ENCODE peak calls at places on chromosomes 1 and 21, in eight cellular contexts. One of them, this sample, is unnamed.

GRCh38 chr1:99441234-99442095 is 177.2 kb downstream of the PLPPR4 start:
- DNase-seq in epithelial cell of esophagus: peak; percentile 2
- DNase-seq in adrenal gland: no peak
- DNase-seq in GDM1: peak; percentile 41
- DNase-seq in coronary artery: no peak
- DNase-seq in RKO: no peak
- DNase-seq in EL: peak; percentile 81
- DNase-seq in progenitor cell of endocrine pancreas: no peak
- DNase-seq in this sample: no peak

GRCh38 chr1:183308719-183309118 is 109.5 kb downstream of the NMNAT2 start:
- DNase-seq in epithelial cell of esophagus: no peak
- DNase-seq in adrenal gland: no peak
- DNase-seq in GDM1: no peak
- DNase-seq in coronary artery: no peak
- DNase-seq in RKO: no peak
- DNase-seq in EL: no peak
- DNase-seq in progenitor cell of endocrine pancreas: no peak
- DNase-seq in this sample: no peak

GRCh38 chr1:169491845-169492281 is 6.1 kb upstream of the SLC19A2 start:
- DNase-seq in epithelial cell of esophagus: peak; percentile 55
- DNase-seq in adrenal gland: no peak
- DNase-seq in GDM1: no peak
- DNase-seq in coronary artery: no peak
- DNase-seq in RKO: peak; percentile 32
- DNase-seq in EL: no peak
- DNase-seq in progenitor cell of endocrine pancreas: no peak
- DNase-seq in this sample: no peak

GRCh38 chr1:198681247-198681646 is 42.4 kb downstream of the PTPRC start:
- DNase-seq in epithelial cell of esophagus: no peak
- DNase-seq in adrenal gland: no peak
- DNase-seq in GDM1: no peak
- DNase-seq in coronary artery: no peak
- DNase-seq in RKO: no peak
- DNase-seq in EL: peak; percentile 41
- DNase-seq in progenitor cell of endocrine pancreas: no peak
- DNase-seq in this sample: no peak

GRCh38 chr1:156936191-156936590 is 15.8 kb downstream of the LRRC71 start:
- DNase-seq in epithelial cell of esophagus: no peak
- DNase-seq in adrenal gland: no peak
- DNase-seq in GDM1: no peak
- DNase-seq in coronary artery: no peak
- DNase-seq in RKO: no peak
- DNase-seq in EL: no peak
- DNase-seq in progenitor cell of endocrine pancreas: no peak
- DNase-seq in this sample: no peak

GRCh38 chr1:218463194-218464156 is 118.3 kb downstream of the TGFB2 start:
- DNase-seq in epithelial cell of esophagus: peak; percentile 63
- DNase-seq in adrenal gland: peak; percentile 74
- DNase-seq in GDM1: no peak
- DNase-seq in coronary artery: peak; percentile 74
- DNase-seq in RKO: peak; percentile 51
- DNase-seq in EL: peak; percentile 87
- DNase-seq in progenitor cell of endocrine pancreas: no peak
- DNase-seq in this sample: peak; percentile 27

GRCh38 chr21:46065215-46065992 is 32.5 kb upstream of the COL6A2 start:
- DNase-seq in epithelial cell of esophagus: no peak
- DNase-seq in adrenal gland: no peak
- DNase-seq in GDM1: no peak
- DNase-seq in coronary artery: peak; percentile 90
- DNase-seq in RKO: no peak
- DNase-seq in EL: peak; percentile 53
- DNase-seq in progenitor cell of endocrine pancreas: peak; percentile 9
- DNase-seq in this sample: peak; percentile 22

GRCh38 chr1:41073971-41074370 is 52.4 kb upstream of the SLFNL1 start:
- DNase-seq in epithelial cell of esophagus: peak; percentile 69
- DNase-seq in adrenal gland: no peak
- DNase-seq in GDM1: no peak
- DNase-seq in coronary artery: no peak
- DNase-seq in RKO: peak; percentile 37
- DNase-seq in EL: peak; percentile 71
- DNase-seq in progenitor cell of endocrine pancreas: no peak
- DNase-seq in this sample: no peak

GRCh38 chr1:59434336-59434735 is 137.4 kb downstream of the FGGY start:
- DNase-seq in epithelial cell of esophagus: peak; percentile 37
- DNase-seq in adrenal gland: no peak
- DNase-seq in GDM1: no peak
- DNase-seq in coronary artery: no peak
- DNase-seq in RKO: no peak
- DNase-seq in EL: peak; percentile 82
- DNase-seq in progenitor cell of endocrine pancreas: no peak
- DNase-seq in this sample: peak; percentile 64

GRCh38 chr1:219988387-219988786 is 57.9 kb downstream of the EPRS1 start:
- DNase-seq in epithelial cell of esophagus: no peak
- DNase-seq in adrenal gland: no peak
- DNase-seq in GDM1: no peak
- DNase-seq in coronary artery: no peak
- DNase-seq in RKO: no peak
- DNase-seq in EL: no peak
- DNase-seq in progenitor cell of endocrine pancreas: no peak
- DNase-seq in this sample: no peak

GRCh38 chr1:157691285-157691920 is 9.2 kb downstream of the FCRL3 start:
- DNase-seq in epithelial cell of esophagus: peak; percentile 43
- DNase-seq in adrenal gland: no peak
- DNase-seq in GDM1: no peak
- DNase-seq in coronary artery: no peak
- DNase-seq in RKO: peak; percentile 68
- DNase-seq in EL: peak; percentile 25
- DNase-seq in progenitor cell of endocrine pancreas: no peak
- DNase-seq in this sample: no peak

GRCh38 chr1:61182049-61182448 is 99.7 kb downstream of the NFIA start:
- DNase-seq in epithelial cell of esophagus: peak; percentile 13
- DNase-seq in adrenal gland: no peak
- DNase-seq in GDM1: no peak
- DNase-seq in coronary artery: no peak
- DNase-seq in RKO: no peak
- DNase-seq in EL: peak; percentile 52
- DNase-seq in progenitor cell of endocrine pancreas: no peak
- DNase-seq in this sample: no peak

GRCh38 chr1:243713470-243714186 is 136.4 kb downstream of the AKT3 start:
- DNase-seq in epithelial cell of esophagus: no peak
- DNase-seq in adrenal gland: peak; percentile 21
- DNase-seq in GDM1: no peak
- DNase-seq in coronary artery: no peak
- DNase-seq in RKO: no peak
- DNase-seq in EL: no peak
- DNase-seq in progenitor cell of endocrine pancreas: no peak
- DNase-seq in this sample: no peak

GRCh38 chr21:39724944-39725343 is 20.0 kb upstream of the IGSF5 start:
- DNase-seq in epithelial cell of esophagus: no peak
- DNase-seq in adrenal gland: no peak
- DNase-seq in GDM1: no peak
- DNase-seq in coronary artery: no peak
- DNase-seq in RKO: no peak
- DNase-seq in EL: no peak
- DNase-seq in progenitor cell of endocrine pancreas: no peak
- DNase-seq in this sample: no peak

GRCh38 chr1:51264470-51264869 is 28.4 kb downstream of the RNF11 start:
- DNase-seq in epithelial cell of esophagus: peak; percentile 45
- DNase-seq in adrenal gland: no peak
- DNase-seq in GDM1: peak; percentile 8
- DNase-seq in coronary artery: no peak
- DNase-seq in RKO: peak; percentile 35
- DNase-seq in EL: peak; percentile 93
- DNase-seq in progenitor cell of endocrine pancreas: no peak
- DNase-seq in this sample: no peak

GRCh38 chr1:19210772-19211549 is 895 bp upstream of the UBR4 start:
- DNase-seq in epithelial cell of esophagus: peak; percentile 4
- DNase-seq in adrenal gland: no peak
- DNase-seq in GDM1: peak; percentile 24
- DNase-seq in coronary artery: no peak
- DNase-seq in RKO: peak; percentile 35
- DNase-seq in EL: peak; percentile 29
- DNase-seq in progenitor cell of endocrine pancreas: no peak
- DNase-seq in this sample: no peak

GRCh38 chr1:6423321-6423999 is 1.1 kb upstream of the ESPN start:
- DNase-seq in epithelial cell of esophagus: peak; percentile 83
- DNase-seq in adrenal gland: peak; percentile 72
- DNase-seq in GDM1: no peak
- DNase-seq in coronary artery: no peak
- DNase-seq in RKO: peak; percentile 23
- DNase-seq in EL: peak; percentile 63
- DNase-seq in progenitor cell of endocrine pancreas: peak; percentile 70
- DNase-seq in this sample: peak; percentile 64

GRCh38 chr1:47684964-47685762 is 247.3 kb downstream of the FOXD2 start:
- DNase-seq in epithelial cell of esophagus: no peak
- DNase-seq in adrenal gland: no peak
- DNase-seq in GDM1: no peak
- DNase-seq in coronary artery: peak; percentile 68
- DNase-seq in RKO: no peak
- DNase-seq in EL: peak; percentile 17
- DNase-seq in progenitor cell of endocrine pancreas: no peak
- DNase-seq in this sample: no peak

GRCh38 chr1:185245466-185245865 is 71.6 kb downstream of the IVNS1ABP start:
- DNase-seq in epithelial cell of esophagus: no peak
- DNase-seq in adrenal gland: no peak
- DNase-seq in GDM1: no peak
- DNase-seq in coronary artery: no peak
- DNase-seq in RKO: no peak
- DNase-seq in EL: peak; percentile 15
- DNase-seq in progenitor cell of endocrine pancreas: no peak
- DNase-seq in this sample: no peak

GRCh38 chr1:101309334-101310221 is 72.8 kb downstream of the S1PR1 start:
- DNase-seq in epithelial cell of esophagus: peak; percentile 62
- DNase-seq in adrenal gland: peak; percentile 53
- DNase-seq in GDM1: peak; percentile 34
- DNase-seq in coronary artery: no peak
- DNase-seq in RKO: peak; percentile 53
- DNase-seq in EL: peak; percentile 55
- DNase-seq in progenitor cell of endocrine pancreas: peak; percentile 34
- DNase-seq in this sample: peak; percentile 54

GRCh38 chr1:45299981-45300668 is 26.6 kb upstream of the HPDL start:
- DNase-seq in epithelial cell of esophagus: peak; percentile 75
- DNase-seq in adrenal gland: peak; percentile 68
- DNase-seq in GDM1: peak; percentile 38
- DNase-seq in coronary artery: no peak
- DNase-seq in RKO: peak; percentile 81
- DNase-seq in EL: peak; percentile 74
- DNase-seq in progenitor cell of endocrine pancreas: no peak
- DNase-seq in this sample: peak; percentile 53

GRCh38 chr1:181314959-181315358 is 168.4 kb upstream of the CACNA1E start:
- DNase-seq in epithelial cell of esophagus: no peak
- DNase-seq in adrenal gland: no peak
- DNase-seq in GDM1: no peak
- DNase-seq in coronary artery: no peak
- DNase-seq in RKO: no peak
- DNase-seq in EL: no peak
- DNase-seq in progenitor cell of endocrine pancreas: no peak
- DNase-seq in this sample: no peak

GRCh38 chr1:111852216-111852615 is 96.5 kb downstream of the DDX20 start:
- DNase-seq in epithelial cell of esophagus: no peak
- DNase-seq in adrenal gland: no peak
- DNase-seq in GDM1: no peak
- DNase-seq in coronary artery: no peak
- DNase-seq in RKO: no peak
- DNase-seq in EL: no peak
- DNase-seq in progenitor cell of endocrine pancreas: no peak
- DNase-seq in this sample: no peak

GRCh38 chr1:183719289-183719688 is 66.2 kb upstream of the APOBEC4 start:
- DNase-seq in epithelial cell of esophagus: no peak
- DNase-seq in adrenal gland: no peak
- DNase-seq in GDM1: no peak
- DNase-seq in coronary artery: no peak
- DNase-seq in RKO: no peak
- DNase-seq in EL: no peak
- DNase-seq in progenitor cell of endocrine pancreas: no peak
- DNase-seq in this sample: no peak